ENCODE peak calls at places on chromosome 17, in ten cellular contexts. U is AG08395, O is anterior cingulate cortex, W is occipital lobe, P is omental fat pad, Z is caudate nucleus, A is naive B cell, V is A549, B is NCI-H1048, H is H54. T is an unnamed sample.

GRCh38 chr17:82193520-82194236 is 19.0 kb downstream of the CCDC57 start:
- DNase-seq in A (no peak), H (no peak), U (no peak), P (no peak), Z (no peak), V (no peak), W (no peak), B (no peak), O (no peak), T (no peak)

GRCh38 chr17:45171338-45172231 is 9.9 kb downstream of the HEXIM2 start:
- DNase-seq in V (peak), Z (peak), H (peak), A (no peak), B (no peak), P (no peak), W (no peak), U (peak), O (peak), T (no peak)

GRCh38 chr17:16589097-16589969 is 20.3 kb upstream of the ZNF287 start:
- DNase-seq in P (peak), H (peak), B (peak), Z (peak), W (peak), U (peak), A (peak), V (peak), O (peak), T (peak)

GRCh38 chr17:33049781-33050414 is 58.3 kb downstream of the SPACA3 start:
- DNase-seq in A (peak), Z (no peak), W (no peak), V (peak), U (peak), P (peak), H (peak), O (no peak), B (no peak), T (no peak)

GRCh38 chr17:55783684-55784245 is 32.9 kb downstream of the PCTP start:
- DNase-seq in Z (no peak), U (peak), P (no peak), W (no peak), O (no peak), H (no peak), A (no peak), V (no peak), B (no peak), T (no peak)

GRCh38 chr17:49556183-49556943 is 19.3 kb upstream of the NXPH3 start:
- DNase-seq in A (peak), O (peak), P (peak), H (peak), Z (peak), U (peak), B (no peak), W (peak), V (peak), T (peak)

GRCh38 chr17:76937238-76937637 is 69.0 kb downstream of the MGAT5B start:
- DNase-seq in A (no peak), V (no peak), B (no peak), O (no peak), P (no peak), W (no peak), U (no peak), Z (no peak), H (no peak), T (no peak)

GRCh38 chr17:74519951-74520553 is 11.2 kb downstream of the CD300LB start:
- DNase-seq in V (no peak), W (no peak), B (no peak), Z (no peak), P (no peak), H (no peak), U (no peak), O (no peak), A (no peak), T (no peak)

GRCh38 chr17:64635647-64636305 is 26.3 kb downstream of the SMURF2 start:
- DNase-seq in A (no peak), Z (no peak), W (no peak), P (no peak), H (no peak), V (peak), O (no peak), B (no peak), U (peak), T (no peak)

GRCh38 chr17:32310927-32311568 is 30.9 kb downstream of the C17orf75 start:
- DNase-seq in P (no peak), H (no peak), O (no peak), A (no peak), V (no peak), B (no peak), U (no peak), Z (no peak), W (no peak), T (no peak)

GRCh38 chr17:31374083-31374447 is 17.4 kb upstream of the RAB11FIP4 start:
- DNase-seq in O (no peak), V (no peak), A (no peak), B (no peak), W (no peak), H (no peak), Z (no peak), U (no peak), P (no peak), T (no peak)

GRCh38 chr17:44081681-44082080 is 11.1 kb downstream of the G6PC3 start:
- DNase-seq in O (no peak), U (no peak), H (no peak), B (no peak), V (no peak), W (no peak), A (no peak), Z (no peak), P (no peak), T (no peak)

GRCh38 chr17:39082482-39082881 is 69.0 kb downstream of the PLXDC1 start:
- DNase-seq in A (no peak), P (no peak), W (no peak), B (no peak), Z (no peak), O (no peak), U (peak), H (no peak), V (no peak), T (no peak)

GRCh38 chr17:17129466-17129865 is 76.7 kb downstream of the PLD6 start:
- DNase-seq in B (no peak), Z (no peak), H (no peak), A (no peak), P (no peak), O (no peak), W (no peak), U (no peak), V (no peak), T (no peak)

GRCh38 chr17:4900231-4901107 is 1.1 kb downstream of the C17orf107 start:
- DNase-seq in B (no peak), H (no peak), A (peak), V (no peak), U (no peak), Z (no peak), P (no peak), O (no peak), W (no peak), T (no peak)

GRCh38 chr17:43517161-43517560 is 29.0 kb downstream of the ETV4 start:
- DNase-seq in B (no peak), H (no peak), O (no peak), W (no peak), Z (no peak), A (no peak), U (peak), P (no peak), V (no peak), T (no peak)

GRCh38 chr17:66971730-66972441 is 7.4 kb downstream of the CACNG4 start:
- DNase-seq in O (no peak), Z (no peak), B (no peak), P (no peak), W (no peak), V (no peak), U (no peak), H (no peak), A (no peak), T (no peak)

GRCh38 chr17:19979917-19980770 is 2.5 kb upstream of the AKAP10 start:
- DNase-seq in P (no peak), V (no peak), Z (no peak), H (no peak), A (no peak), O (no peak), W (no peak), B (no peak), U (no peak), T (no peak)

GRCh38 chr17:82095777-82096708 is 2.0 kb downstream of the FASN start:
- DNase-seq in O (no peak), U (no peak), P (no peak), Z (no peak), H (no peak), A (no peak), W (no peak), B (no peak), V (no peak), T (no peak)

GRCh38 chr17:60129164-60129563 is 20.6 kb upstream of the CA4 start:
- DNase-seq in O (no peak), W (no peak), V (no peak), B (no peak), U (no peak), Z (no peak), H (no peak), P (no peak), A (no peak), T (no peak)

GRCh38 chr17:76132574-76133338 is 8.3 kb downstream of the FOXJ1 start:
- DNase-seq in B (no peak), A (no peak), W (no peak), V (no peak), P (no peak), H (no peak), O (no peak), Z (no peak), U (no peak), T (no peak)

GRCh38 chr17:75808549-75808904 is 23.9 kb downstream of the UNK start:
- DNase-seq in U (no peak), Z (no peak), V (no peak), P (no peak), A (no peak), H (no peak), B (no peak), W (no peak), O (no peak), T (no peak)

GRCh38 chr17:29039764-29040598 is 3.0 kb upstream of the PIPOX start:
- DNase-seq in W (no peak), P (no peak), U (peak), A (no peak), O (no peak), V (no peak), B (no peak), H (peak), Z (no peak), T (no peak)

GRCh38 chr17:2634361-2634960 is 41.0 kb downstream of the PAFAH1B1 start:
- DNase-seq in V (peak), A (no peak), W (no peak), Z (no peak), B (no peak), P (no peak), U (no peak), H (peak), O (no peak), T (no peak)

GRCh38 chr17:42687707-42688275 is 5.5 kb downstream of the CNTNAP1 start:
- DNase-seq in U (no peak), O (no peak), B (no peak), Z (no peak), A (no peak), W (no peak), V (no peak), P (no peak), H (no peak), T (no peak)

GRCh38 chr17:18951941-18952842 is at the start of gene SLC5A10:
- DNase-seq in V (peak), H (no peak), W (no peak), P (no peak), O (no peak), B (no peak), Z (no peak), A (no peak), U (no peak), T (no peak)

GRCh38 chr17:80437532-80437931 is 22.6 kb downstream of the ENDOV start:
- DNase-seq in Z (no peak), V (no peak), A (no peak), O (no peak), H (no peak), U (no peak), W (no peak), B (no peak), P (no peak), T (no peak)

GRCh38 chr17:45096926-45097325 is 35.4 kb downstream of the PLCD3 start:
- DNase-seq in A (no peak), V (no peak), B (no peak), Z (no peak), O (no peak), W (no peak), P (no peak), H (no peak), U (no peak), T (no peak)

T was measured in hippocampal formation.